ENCODE peak calls at places on chromosomes 16 and 17, in five cellular contexts. P is HuH-7, L is GM04503, W is HAP-1, Z is heart right ventricle. E is an unnamed sample.

GRCh38 chr17:48528153-48528912 is 2.5 kb downstream of the HOXB1 start:
- DNase-seq in P (no peak), Z (no peak), L (no peak), W (no peak), E (no peak)

GRCh38 chr17:31803494-31804213 is 55.4 kb downstream of the COPRS start:
- DNase-seq in Z (no peak), L (no peak), P (peak), W (no peak), E (no peak)

GRCh38 chr17:68019336-68019674 is 16.2 kb upstream of the KPNA2 start:
- DNase-seq in P (no peak), Z (no peak), W (no peak), L (no peak), E (no peak)

GRCh38 chr16:53058882-53059281 is 4.1 kb downstream of the CHD9 start:
- DNase-seq in L (no peak), P (no peak), W (no peak), Z (no peak), E (no peak)

GRCh38 chr16:57299009-57299718 is 14.7 kb upstream of the PLLP start:
- DNase-seq in Z (peak), W (peak), L (no peak), P (no peak), E (peak)

GRCh38 chr16:66275795-66276428 is 90.6 kb upstream of the CDH5 start:
- DNase-seq in W (peak), P (peak), L (no peak), Z (no peak), E (peak)

GRCh38 chr17:79707931-79708891 is 22.5 kb upstream of the ENPP7 start:
- DNase-seq in W (peak), Z (peak), L (no peak), P (peak), E (no peak)

GRCh38 chr17:38922538-38923291 is 2.7 kb upstream of the LASP1NB start:
- DNase-seq in W (peak), Z (peak), P (no peak), L (peak), E (peak)

GRCh38 chr17:2059125-2059836 is 4.4 kb downstream of the HIC1 start:
- DNase-seq in W (no peak), P (no peak), Z (no peak), L (no peak), E (no peak)

GRCh38 chr17:3732171-3732570 is 8.5 kb downstream of the HASPIN start:
- DNase-seq in P (no peak), L (no peak), W (no peak), Z (no peak), E (no peak)

GRCh38 chr16:85498607-85499006 is 114.5 kb upstream of the GSE1 start:
- DNase-seq in W (no peak), L (no peak), Z (no peak), P (no peak), E (no peak)

GRCh38 chr16:28534542-28535373 is 4.0 kb downstream of the NUPR1 start:
- DNase-seq in W (no peak), L (peak), P (no peak), Z (no peak), E (no peak)

GRCh38 chr17:59221159-59221847 is 992 bp downstream of the GDPD1 start:
- DNase-seq in L (no peak), W (no peak), Z (no peak), P (no peak), E (no peak)

GRCh38 chr16:78686601-78687000 is 587.1 kb downstream of the WWOX start:
- DNase-seq in W (no peak), Z (no peak), P (no peak), L (no peak), E (no peak)

GRCh38 chr17:44267818-44268490 is at the start of gene SLC4A1:
- DNase-seq in P (no peak), Z (no peak), L (no peak), W (no peak), E (no peak)

GRCh38 chr17:68539536-68540469 is 27.6 kb downstream of the PRKAR1A start:
- DNase-seq in W (no peak), L (peak), P (peak), Z (no peak), E (no peak)

GRCh38 chr17:47703191-47703591 is 9.2 kb downstream of the TBKBP1 start:
- DNase-seq in Z (no peak), W (no peak), L (no peak), P (no peak), E (no peak)

GRCh38 chr17:73954981-73955380 is 248.5 kb upstream of the RPL38 start:
- DNase-seq in Z (no peak), L (no peak), W (no peak), P (no peak), E (no peak)

GRCh38 chr16:1723450-1724147 is 17.6 kb downstream of the MAPK8IP3 start:
- DNase-seq in Z (no peak), L (no peak), W (peak), P (peak), E (peak)

GRCh38 chr17:6244796-6245195 is 174.6 kb downstream of the WSCD1 start:
- DNase-seq in Z (no peak), L (no peak), P (no peak), W (no peak), E (no peak)

GRCh38 chr16:75494696-75495601 is at the start of gene CHST6:
- DNase-seq in W (peak), L (no peak), P (peak), Z (peak), E (no peak)

GRCh38 chr17:51165680-51166197 is 472 bp upstream of the NME2 start:
- DNase-seq in Z (peak), P (no peak), W (no peak), L (no peak), E (no peak)

GRCh38 chr16:1708083-1708767 is 2.2 kb downstream of the MAPK8IP3 start:
- DNase-seq in Z (no peak), L (no peak), W (no peak), P (no peak), E (no peak)

GRCh38 chr17:40014375-40014980 is 762 bp upstream of the CSF3 start:
- DNase-seq in P (peak), L (no peak), W (no peak), Z (no peak), E (no peak)

GRCh38 chr16:19882186-19882585 is 2.5 kb downstream of the GPRC5B start:
- DNase-seq in L (no peak), W (peak), P (no peak), Z (no peak), E (no peak)